ENCODE peak calls at places on chromosomes 7 and 10, in seven cellular contexts. M is A549, U is GM13976, T is mammary epithelial cell, R is neural crest cell, P is AG10803, K is tibial artery. S is an unnamed sample.

GRCh38 chr10:3282341-3282740 is 109.8 kb upstream of the PITRM1 start:
- DNase-seq in R (no peak), M (no peak), K (no peak), U (no peak), P (no peak), T (no peak), S (no peak)

GRCh38 chr10:501596-501995 is 187.9 kb downstream of the DIP2C start:
- DNase-seq in K (no peak), M (no peak), P (no peak), R (no peak), T (peak; percentile 70), U (no peak), S (no peak)

GRCh38 chr7:1647961-1648631 is 22.0 kb upstream of the ELFN1 start:
- DNase-seq in P (no peak), K (peak; percentile 78), R (no peak), T (no peak), M (no peak), U (no peak), S (no peak)

GRCh38 chr10:52020702-52021101 is 293.4 kb upstream of the DKK1 start:
- DNase-seq in P (no peak), U (no peak), K (no peak), M (no peak), T (no peak), R (no peak), S (no peak)

GRCh38 chr7:45980181-45980905 is 59.3 kb upstream of the IGFBP3 start:
- DNase-seq in M (no peak), T (no peak), U (peak; percentile 6), P (peak; percentile 89), R (no peak), K (no peak), S (no peak)

GRCh38 chr7:57412618-57413017 is 37.4 kb upstream of the ZNF716 start:
- DNase-seq in T (no peak), R (no peak), K (no peak), U (no peak), M (no peak), P (no peak), S (no peak)

GRCh38 chr7:131302453-131302852 is 25.2 kb upstream of the MKLN1 start:
- DNase-seq in K (no peak), T (no peak), U (no peak), M (no peak), R (no peak), P (no peak), S (no peak)

GRCh38 chr10:61588770-61589211 is 73.9 kb upstream of the CABCOCO1 start:
- DNase-seq in U (no peak), R (no peak), M (peak; percentile 7), T (no peak), P (no peak), K (no peak), S (no peak)

GRCh38 chr7:155228894-155229293 is 68.8 kb upstream of the INSIG1 start:
- DNase-seq in U (no peak), R (no peak), K (no peak), P (no peak), M (no peak), T (no peak), S (no peak)

GRCh38 chr7:151801291-151801690 is 75.6 kb downstream of the PRKAG2 start:
- DNase-seq in P (no peak), U (no peak), K (no peak), T (no peak), R (no peak), M (no peak), S (no peak)

GRCh38 chr7:95550546-95550945 is 45.8 kb downstream of the PDK4 start:
- DNase-seq in M (no peak), R (no peak), T (no peak), K (no peak), P (no peak), U (no peak), S (no peak)

GRCh38 chr7:64685091-64685490 is 19.2 kb downstream of the ZNF107 start:
- DNase-seq in M (no peak), K (no peak), P (no peak), R (no peak), T (no peak), U (no peak), S (no peak)

GRCh38 chr10:47036771-47037170 is 125.5 kb downstream of the PTPN20 start:
- DNase-seq in M (no peak), K (peak; percentile 28), P (no peak), T (no peak), R (no peak), U (no peak), S (no peak)

GRCh38 chr10:90969148-90969547 is 48.3 kb upstream of the ANKRD1 start:
- DNase-seq in R (no peak), K (no peak), U (no peak), M (no peak), T (peak; percentile 56), P (peak; percentile 24), S (no peak)

GRCh38 chr7:99005776-99006175 is 127.4 kb downstream of the TRRAP start:
- DNase-seq in U (peak; percentile 72), R (no peak), P (no peak), M (no peak), K (peak; percentile 65), T (no peak), S (peak; percentile 27)

GRCh38 chr10:115903845-115904244 is 369.2 kb downstream of the GFRA1 start:
- DNase-seq in K (no peak), T (no peak), P (no peak), U (no peak), R (no peak), M (no peak), S (no peak)

GRCh38 chr7:30412810-30413504 is 65.6 kb downstream of the NOD1 start:
- DNase-seq in U (peak; percentile 57), T (peak; percentile 78), K (no peak), R (no peak), P (peak; percentile 83), M (peak; percentile 85), S (no peak)

GRCh38 chr10:93402192-93402591 is 79.9 kb downstream of the MYOF start:
- DNase-seq in U (no peak), R (no peak), P (no peak), K (no peak), T (no peak), M (no peak), S (no peak)

GRCh38 chr10:71512794-71513379 is 116.2 kb downstream of the CDH23 start:
- DNase-seq in M (no peak), K (no peak), U (no peak), R (no peak), P (no peak), T (peak; percentile 59), S (no peak)